ENCODE peak calls at places on chromosomes 4 and X, in ten cellular contexts. L, G, I, V, Z, N, P, X, Q and Y are unnamed samples.
A peak's percentile ranks its signal among the peaks of the same experiment; 100 is the strongest.

GRCh38 chr4:40040908-40041307 is 15.7 kb upstream of the N4BP2 start:
- DNase-seq in N (no peak), X (peak; percentile 19), L (no peak), G (no peak), Q (no peak), Z (no peak), V (no peak), I (no peak), P (no peak), Y (no peak)

GRCh38 chr4:4200624-4201023 is 26.1 kb downstream of the OTOP1 start:
- DNase-seq in N (no peak), I (no peak), X (peak; percentile 3), G (no peak), Z (no peak), L (no peak), V (no peak), Q (no peak), P (no peak), Y (no peak)

GRCh38 chr4:187207931-187208330 is 484.3 kb upstream of the FAT1 start:
- DNase-seq in Z (no peak), G (no peak), L (no peak), Q (no peak), P (no peak), N (no peak), V (no peak), X (no peak), I (no peak), Y (no peak)

GRCh38 chr4:53474178-53474577 is 96.7 kb downstream of the FIP1L1 start:
- DNase-seq in Z (no peak), G (no peak), P (no peak), I (no peak), V (no peak), N (no peak), Q (no peak), X (no peak), L (no peak), Y (no peak)

GRCh38 chr4:159382875-159383568 is 280.1 kb downstream of the RAPGEF2 start:
- DNase-seq in Q (peak; percentile 60), G (no peak), L (no peak), N (no peak), X (peak; percentile 16), V (no peak), Z (no peak), I (peak; percentile 35), P (no peak), Y (no peak)

GRCh38 chr4:40629401-40630334 is at the start of gene RBM47:
- DNase-seq in G (no peak), V (no peak), X (peak; percentile 79), I (peak; percentile 78), N (no peak), Z (no peak), L (no peak), Q (peak; percentile 91), P (peak; percentile 90), Y (no peak)

GRCh38 chr4:184750926-184751584 is 17.2 kb upstream of the CENPU start:
- DNase-seq in P (no peak), V (no peak), N (no peak), L (no peak), Z (no peak), G (no peak), X (peak; percentile 83), I (no peak), Q (no peak), Y (no peak)

GRCh38 chr4:120838784-120839183 is 83.7 kb downstream of the PRDM5 start:
- DNase-seq in Z (no peak), V (no peak), N (no peak), L (no peak), I (no peak), G (no peak), Q (no peak), X (no peak), P (no peak), Y (no peak)

GRCh38 chr4:142406917-142407501 is 439.1 kb downstream of the INPP4B start:
- DNase-seq in I (no peak), X (peak; percentile 16), L (no peak), N (peak; percentile 63), V (no peak), Z (no peak), G (no peak), P (no peak), Q (no peak), Y (no peak)

GRCh38 chr4:108099838-108100237 is 68.9 kb downstream of the LEF1 start:
- DNase-seq in N (no peak), I (no peak), V (no peak), Z (no peak), Q (no peak), L (no peak), G (no peak), X (no peak), P (no peak), Y (no peak)

GRCh38 chr4:88352062-88352461 is 26.6 kb upstream of the HERC6 start:
- DNase-seq in I (no peak), L (no peak), G (no peak), V (peak; percentile 60), P (no peak), Q (peak; percentile 4), X (peak; percentile 58), Z (no peak), N (no peak), Y (no peak)

GRCh38 chr4:94068712-94069111 is 139.0 kb upstream of the SMARCAD1 start:
- DNase-seq in N (no peak), X (no peak), Q (no peak), G (no peak), V (no peak), L (no peak), Z (no peak), I (peak; percentile 11), P (no peak), Y (no peak)

GRCh38 chrX:103879339-103879738 is 47.3 kb upstream of the RAB9B start:
- DNase-seq in X (peak; percentile 70), L (no peak), N (no peak), G (no peak), Z (no peak), V (no peak), P (no peak), I (no peak), Q (no peak), Y (no peak)